ENCODE peak calls at places on chromosome 19, in six cellular contexts. J is testis, V is heart left ventricle, S is Peyer's patch, T is uterus, Y is body of pancreas. Q is an unnamed sample.

GRCh38 chr19:11479470-11480080 is 1.3 kb downstream of the ELAVL3 start:
- DNase-seq in J (peak; percentile 73), Y (peak; percentile 45), V (no peak), T (no peak), S (no peak), Q (no peak)

GRCh38 chr19:1833540-1833939 is 14.7 kb downstream of the REXO1 start:
- DNase-seq in V (no peak), S (no peak), Y (peak; percentile 43), J (peak; percentile 93), T (no peak), Q (peak; percentile 95)

GRCh38 chr19:50047686-50048085 is 21.9 kb downstream of the ZNF473 start:
- DNase-seq in Y (no peak), V (no peak), T (no peak), S (no peak), J (no peak), Q (no peak)

GRCh38 chr19:1438035-1438932 is at the start of gene RPS15:
- DNase-seq in T (peak; percentile 93), V (peak; percentile 99), S (peak; percentile 89), J (peak; percentile 96), Y (peak; percentile 96), Q (peak; percentile 96)

GRCh38 chr19:391199-391557 is 17.8 kb downstream of the C2CD4C start:
- DNase-seq in J (no peak), S (no peak), V (no peak), Y (no peak), T (no peak), Q (no peak)

GRCh38 chr19:11041194-11041593 is 48.1 kb upstream of the LDLR start:
- DNase-seq in Y (no peak), T (no peak), V (no peak), S (no peak), J (no peak), Q (no peak)

GRCh38 chr19:3721131-3721899 is 13.1 kb downstream of the TJP3 start:
- DNase-seq in T (peak; percentile 56), Y (peak; percentile 98), J (peak; percentile 88), S (peak; percentile 83), V (peak; percentile 89), Q (peak; percentile 77)

GRCh38 chr19:57280913-57281425 is 684 bp downstream of the ZNF460 start:
- DNase-seq in T (no peak), S (peak; percentile 21), Y (no peak), V (no peak), J (no peak), Q (no peak)

GRCh38 chr19:55641376-55642152 is 762 bp downstream of the ZNF580 start:
- DNase-seq in V (no peak), Y (no peak), S (peak; percentile 52), J (no peak), T (no peak), Q (no peak)

GRCh38 chr19:31451686-31452325 is 102.6 kb upstream of the TSHZ3 start:
- DNase-seq in T (no peak), V (no peak), S (no peak), J (no peak), Y (no peak), Q (no peak)

GRCh38 chr19:48591021-48591420 is 15.5 kb upstream of the SPACA4 start:
- DNase-seq in T (no peak), Y (no peak), V (no peak), J (no peak), S (no peak), Q (no peak)

GRCh38 chr19:16896098-16896912 is 7.5 kb downstream of the F2RL3 start:
- DNase-seq in J (peak; percentile 57), T (no peak), V (peak; percentile 77), Y (peak; percentile 24), S (no peak), Q (no peak)

GRCh38 chr19:16898306-16899015 is 9.7 kb downstream of the F2RL3 start:
- DNase-seq in Y (no peak), J (no peak), S (no peak), T (no peak), V (peak; percentile 18), Q (no peak)

GRCh38 chr19:16895467-16896097 is 6.8 kb downstream of the F2RL3 start:
- DNase-seq in J (peak; percentile 72), Y (no peak), S (no peak), V (no peak), T (no peak), Q (no peak)

GRCh38 chr19:16897572-16898056 is 8.8 kb downstream of the F2RL3 start:
- DNase-seq in T (peak; percentile 54), V (no peak), S (peak; percentile 35), J (peak; percentile 58), Y (no peak), Q (peak; percentile 60)

DNA sequence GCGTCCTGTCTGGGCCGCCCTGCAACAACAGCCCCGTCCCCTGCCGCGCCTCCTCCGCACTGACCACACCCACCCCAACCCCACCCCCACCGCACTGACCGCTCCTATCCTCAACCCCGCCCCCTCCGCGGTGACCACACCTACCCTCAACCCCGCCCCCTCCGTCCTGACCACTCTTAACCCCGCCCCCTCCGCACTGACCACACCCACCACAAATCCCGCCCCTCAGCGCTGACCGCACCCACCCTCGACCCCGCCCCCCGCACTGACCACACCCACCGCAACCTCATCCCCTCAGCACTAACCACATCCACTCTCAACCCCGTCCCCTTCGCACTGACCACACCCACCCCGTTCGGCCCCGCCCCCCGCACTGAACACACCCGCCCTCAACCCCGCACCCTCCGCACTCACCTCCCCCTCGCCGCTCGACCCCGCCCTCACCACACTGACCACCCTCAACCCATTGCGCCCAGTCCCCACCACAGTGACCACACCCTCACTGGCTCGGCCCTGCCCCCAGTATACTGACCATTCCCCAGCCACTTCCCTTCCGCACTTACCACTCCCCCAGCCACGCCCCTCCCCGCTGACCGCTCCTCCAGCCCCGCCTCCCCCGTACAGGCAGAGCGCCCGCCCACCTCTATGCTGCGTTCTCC is 8.2 kb downstream of the F2RL3 start:
- DNase-seq in T (peak; percentile 97), S (peak; percentile 86), Y (peak; percentile 94), J (peak; percentile 97), V (peak; percentile 97), Q (peak; percentile 91)
- TF ChIP-seq CTCF in T (no peak), S (no peak), Y (no peak), J (no peak), V (no peak), Q (no peak)

DNA sequence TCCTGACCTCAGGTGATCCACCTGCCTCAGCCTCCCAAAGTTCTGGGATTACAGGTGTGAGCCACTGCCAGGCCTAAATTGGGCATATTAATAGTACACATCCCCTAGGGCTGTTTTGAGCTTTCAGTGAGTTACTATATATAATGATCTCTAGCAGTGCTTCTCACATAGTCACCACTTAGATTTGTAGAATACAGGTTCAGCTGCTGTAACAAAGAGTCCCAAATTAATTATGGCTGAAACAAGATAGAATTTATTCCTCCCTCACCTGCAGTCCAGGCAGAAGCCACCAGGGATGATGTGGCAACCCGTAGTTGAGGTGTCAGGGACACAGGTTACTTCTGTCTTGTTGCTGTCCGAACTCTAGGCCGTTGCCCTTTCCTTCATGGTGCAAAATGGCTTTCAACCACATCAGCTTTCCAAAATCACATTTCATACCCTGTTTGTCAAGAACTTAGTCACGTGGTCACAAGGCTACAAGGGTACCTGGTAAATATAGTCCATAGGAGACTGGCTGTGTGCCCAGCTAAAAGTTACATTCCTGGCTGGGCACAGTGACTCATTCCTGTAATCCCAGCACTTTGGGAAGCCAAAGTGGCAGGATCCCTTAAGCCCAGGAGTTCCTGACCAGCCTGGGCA is 2.9 kb downstream of the PROSER3 start:
- DNase-seq in J (no peak), V (no peak), Y (no peak), T (no peak), S (no peak), Q (peak; percentile 47)
- H3K4me3 ChIP-seq in J (no peak overlapping the region), V (no peak overlapping the region), Y (no peak overlapping the region), T (no peak overlapping the region), S (no peak overlapping the region), Q (no peak overlapping the region)

GRCh38 chr19:8491574-8491973 is 10.9 kb downstream of the PRAM1 start:
- DNase-seq in T (no peak), V (no peak), S (no peak), J (no peak), Y (no peak), Q (no peak)

GRCh38 chr19:8488351-8488750 is 14.1 kb downstream of the PRAM1 start:
- DNase-seq in J (no peak), S (no peak), V (peak; percentile 3), Y (no peak), T (no peak), Q (no peak)

GRCh38 chr19:8490395-8490760 is 12.1 kb downstream of the PRAM1 start:
- DNase-seq in S (no peak), J (no peak), Y (no peak), V (peak; percentile 41), T (no peak), Q (no peak)

GRCh38 chr19:8490873-8491272 is 11.6 kb downstream of the PRAM1 start:
- DNase-seq in V (no peak), Y (no peak), S (no peak), T (no peak), J (no peak), Q (no peak)

DNA sequence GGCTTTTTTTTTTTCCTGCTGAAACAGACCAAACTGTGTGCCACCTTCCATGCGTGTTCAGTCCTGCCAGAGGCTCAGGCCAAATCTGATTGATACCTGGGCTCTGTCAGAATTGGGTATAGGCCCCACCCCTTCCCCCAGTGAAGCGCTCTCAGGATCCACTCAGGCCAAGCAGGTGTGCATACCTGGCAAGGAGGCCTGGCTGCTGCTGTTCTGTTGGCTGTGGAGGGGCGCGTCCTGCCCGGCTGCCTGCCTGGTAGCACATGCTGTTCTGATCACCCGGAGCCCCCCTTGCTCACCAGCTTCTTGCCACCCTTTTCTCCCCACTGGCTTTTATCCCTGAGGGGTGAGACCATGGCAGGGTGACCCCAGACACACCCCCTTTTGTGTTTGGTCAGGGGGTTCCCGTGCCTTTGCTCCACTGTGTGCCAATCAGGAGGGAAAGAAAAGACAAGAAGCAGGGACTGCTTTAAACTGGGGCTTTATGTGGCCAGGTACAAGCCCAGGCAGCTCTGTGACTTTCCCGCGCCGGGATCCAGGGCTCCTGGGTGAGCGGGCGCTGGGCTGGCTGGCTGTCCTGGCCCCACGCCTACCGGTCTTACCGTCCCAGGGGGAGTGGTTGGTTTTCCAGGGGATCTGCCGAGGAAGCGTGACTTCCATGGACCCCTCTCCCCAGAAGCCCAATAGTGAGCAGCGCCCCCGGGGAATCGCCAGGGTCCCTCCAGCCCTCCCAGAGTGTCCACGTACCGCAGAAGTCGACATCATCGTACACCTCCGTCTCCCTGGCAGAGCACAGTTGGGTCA is 12.6 kb downstream of the PRAM1 start:
- DNase-seq in S (no peak), T (no peak), Y (no peak), J (no peak), V (peak; percentile 70), Q (no peak)
- TF ChIP-seq POLR2A in S (no peak), T (no peak), Y (no peak), J (no peak), V (no peak), Q (no peak)

GRCh38 chr19:43956827-43957226 is 5.8 kb downstream of the ZNF221 start:
- DNase-seq in T (no peak), S (no peak), J (no peak), Y (no peak), V (no peak), Q (no peak)

DNA sequence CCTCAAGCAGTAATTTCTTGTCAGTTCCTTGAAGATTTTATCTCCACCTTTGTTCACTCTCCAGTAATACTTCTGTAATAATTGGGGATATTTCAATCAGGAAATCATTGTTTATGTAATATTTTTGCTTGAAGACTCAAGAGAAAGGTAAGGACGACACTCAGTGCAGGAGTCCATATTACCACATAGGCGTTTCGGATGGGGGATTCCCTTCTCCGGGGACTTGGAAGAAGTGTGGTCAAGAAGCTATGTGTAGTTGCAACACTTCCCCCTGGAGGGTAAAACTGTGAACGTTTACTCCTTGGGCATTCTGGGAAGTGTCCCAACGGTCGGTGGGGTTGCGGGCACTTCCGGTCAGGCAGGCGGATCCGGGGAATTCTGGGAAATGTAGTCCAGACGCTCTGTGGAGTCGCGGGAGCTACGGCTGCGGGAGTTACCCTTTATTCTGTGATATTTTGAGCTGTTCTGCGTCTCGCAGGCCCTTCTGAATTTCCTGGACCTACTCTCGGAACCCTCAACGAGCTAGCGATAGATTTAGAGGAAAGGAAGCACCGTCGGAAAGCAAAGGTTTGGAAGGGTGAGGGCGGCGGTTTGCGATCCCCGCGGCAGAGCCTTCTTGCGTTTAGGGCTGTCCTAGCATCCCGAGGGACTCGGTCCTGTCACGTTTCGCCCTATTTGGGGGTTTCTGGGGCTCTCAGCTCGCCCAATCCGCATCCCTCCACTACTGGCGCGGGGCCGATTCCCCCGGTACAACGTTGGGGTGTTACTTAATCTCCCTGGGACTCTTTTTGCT is at the start of gene ZNF221:
- DNase-seq in J (peak; percentile 96), S (peak; percentile 78), T (peak; percentile 93), V (peak; percentile 91), Y (peak; percentile 88), Q (peak; percentile 94)
- TF ChIP-seq CTCF in J (peak; percentile 59), S (peak; percentile 12), T (peak; percentile 55), V (peak; percentile 51), Y (peak; percentile 53), Q (peak; percentile 39)

Q was measured in right lobe of liver.